ENCODE peak calls at places on chromosome 13, in five cellular contexts. Y, R, C, S and Z are unnamed samples.

GRCh38 chr13:44236370-44236769 is 137.3 kb upstream of the SERP2 start:
- DNase-seq in Y (no peak), R (no peak), C (no peak), S (no peak), Z (no peak)

GRCh38 chr13:29583073-29583785 is 12.3 kb downstream of the SLC7A1 start:
- DNase-seq in Y (no peak), R (no peak), C (no peak), S (no peak), Z (no peak)

GRCh38 chr13:114027046-114027760 is 53.3 kb upstream of the C13orf46 start:
- DNase-seq in Y (no peak), R (no peak), C (no peak), S (no peak), Z (no peak)

GRCh38 chr13:111630411-111630810 is 310.0 kb downstream of the TEX29 start:
- DNase-seq in Y (no peak), R (peak), C (no peak), S (no peak), Z (no peak)

GRCh38 chr13:101127741-101128353 is 288.5 kb downstream of the NALCN start:
- DNase-seq in Y (peak), R (peak), C (peak), S (no peak), Z (no peak)

GRCh38 chr13:95553614-95554385 is 1.3 kb downstream of the CLDN10 start:
- DNase-seq in Y (no peak), R (peak), C (no peak), S (no peak), Z (no peak)

GRCh38 chr13:99985886-99986527 is 4.4 kb downstream of the ZIC2 start:
- DNase-seq in Y (peak), R (no peak), C (no peak), S (no peak), Z (no peak)

GRCh38 chr13:20487927-20488326 is 37.7 kb downstream of the CRYL1 start:
- DNase-seq in Y (no peak), R (no peak), C (no peak), S (no peak), Z (no peak)

GRCh38 chr13:25865391-25865790 is 186.4 kb downstream of the SHISA2 start:
- DNase-seq in Y (no peak), R (no peak), C (no peak), S (no peak), Z (no peak)

GRCh38 chr13:110419946-110420345 is 112.9 kb downstream of the COL4A2 start:
- DNase-seq in Y (no peak), R (no peak), C (no peak), S (no peak), Z (no peak)

GRCh38 chr13:28538932-28539331 is 44.0 kb upstream of the FLT1 start:
- DNase-seq in Y (no peak), R (no peak), C (no peak), S (no peak), Z (no peak)

GRCh38 chr13:28541966-28542365 is 47.0 kb upstream of the FLT1 start:
- DNase-seq in Y (no peak), R (no peak), C (no peak), S (no peak), Z (no peak)

GRCh38 chr13:28537149-28537548 is 42.2 kb upstream of the FLT1 start:
- DNase-seq in Y (no peak), R (no peak), C (no peak), S (no peak), Z (peak)

GRCh38 chr13:28540612-28541011 is 45.7 kb upstream of the FLT1 start:
- DNase-seq in Y (no peak), R (no peak), C (no peak), S (no peak), Z (no peak)

DNA sequence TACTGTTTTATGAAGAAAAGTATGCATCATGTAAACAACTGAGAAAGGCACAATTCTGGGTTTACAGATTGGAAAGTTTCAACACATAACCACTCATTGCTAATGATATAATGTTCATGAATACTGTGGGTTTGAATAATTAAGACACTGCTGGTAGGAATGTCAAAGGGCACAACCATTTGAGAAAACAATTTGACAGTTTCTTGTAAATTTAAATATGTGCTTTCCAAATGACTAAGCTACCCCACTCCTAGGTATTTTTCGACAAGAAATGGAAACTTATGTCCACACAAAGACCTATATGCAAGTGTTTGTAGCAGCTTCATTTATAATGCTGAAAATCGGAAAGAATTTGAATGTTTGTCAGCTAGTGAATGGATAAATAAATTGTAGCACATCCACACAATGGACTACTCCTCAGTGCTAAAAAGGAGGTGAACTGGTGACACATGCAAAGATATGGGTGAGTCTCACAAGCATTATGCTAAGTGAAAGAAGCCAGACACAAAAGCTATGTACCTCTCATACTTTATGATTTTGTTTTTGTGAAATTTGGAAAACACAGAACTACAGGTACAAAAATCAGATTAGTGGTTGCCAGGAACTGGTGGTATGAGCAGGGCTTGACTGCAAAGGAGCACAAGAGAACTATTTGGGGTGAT is 44.8 kb upstream of the FLT1 start:
- DNase-seq in Y (no peak), R (no peak), C (no peak), S (no peak), Z (no peak)
- TF ChIP-seq POLR2AphosphoS5 in Y (no peak), R (no peak), C (no peak), S (no peak), Z (no peak)

DNA sequence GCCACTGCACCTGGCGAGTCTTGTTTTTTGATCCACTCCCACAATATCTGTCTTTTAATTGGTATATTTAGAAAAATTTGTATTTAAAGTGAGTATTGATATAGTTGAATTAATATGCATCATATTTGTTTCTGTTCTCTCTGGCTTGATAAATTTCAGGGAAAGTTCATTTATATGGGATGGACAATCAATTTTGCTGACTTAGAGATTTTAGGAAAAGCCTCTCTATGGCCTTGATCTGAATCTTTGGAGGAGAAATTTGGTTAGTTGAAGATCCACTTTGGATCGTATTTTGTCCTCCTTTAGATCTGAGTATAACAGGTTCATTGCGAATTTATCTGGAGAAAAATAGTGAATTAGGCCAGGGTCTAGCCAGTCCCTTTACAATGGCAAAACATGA is 67.2 kb downstream of the SPRY2 start:
- DNase-seq in Y (no peak), R (no peak), C (no peak), S (no peak), Z (no peak)
- TF ChIP-seq POLR2AphosphoS5 in Y (no peak), R (no peak), C (no peak), S (no peak), Z (no peak)

GRCh38 chr13:51636349-51636890 is 52.2 kb downstream of the WDFY2 start:
- DNase-seq in Y (no peak), R (no peak), C (no peak), S (no peak), Z (no peak)
- TF ChIP-seq POLR2AphosphoS5 in Y (no peak), R (no peak), C (no peak), S (no peak), Z (no peak)

DNA sequence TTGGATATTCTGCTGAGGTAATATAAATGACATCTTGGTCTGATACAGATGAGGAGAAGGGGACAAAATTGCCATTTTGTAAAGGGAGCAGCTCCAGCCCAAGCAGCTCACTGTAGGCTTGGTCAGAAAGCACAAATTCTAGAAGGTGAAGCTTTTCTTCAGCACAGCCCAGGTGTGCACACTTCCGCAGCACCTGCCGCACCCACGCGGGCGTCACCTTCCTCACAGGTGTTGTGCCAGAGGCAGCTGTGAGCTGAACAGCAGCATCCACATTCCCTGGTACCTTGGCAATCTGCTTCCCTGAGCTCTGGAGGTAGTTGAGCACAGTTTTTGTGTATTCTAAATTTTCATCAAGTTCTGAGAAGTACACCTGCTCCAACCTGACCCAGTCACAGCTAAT is 79.0 kb downstream of the SACS start:
- DNase-seq in Y (no peak), R (no peak), C (no peak), S (no peak), Z (no peak)
- TF ChIP-seq POLR2AphosphoS5 in Y (no peak), R (no peak), C (no peak), S (no peak), Z (no peak)

GRCh38 chr13:79735228-79735627 is 254.3 kb downstream of the NDFIP2 start:
- DNase-seq in Y (no peak), R (no peak), C (no peak), S (no peak), Z (no peak)

GRCh38 chr13:79741006-79741405 is 260.1 kb downstream of the NDFIP2 start:
- DNase-seq in Y (peak), R (no peak), C (no peak), S (no peak), Z (no peak)

DNA sequence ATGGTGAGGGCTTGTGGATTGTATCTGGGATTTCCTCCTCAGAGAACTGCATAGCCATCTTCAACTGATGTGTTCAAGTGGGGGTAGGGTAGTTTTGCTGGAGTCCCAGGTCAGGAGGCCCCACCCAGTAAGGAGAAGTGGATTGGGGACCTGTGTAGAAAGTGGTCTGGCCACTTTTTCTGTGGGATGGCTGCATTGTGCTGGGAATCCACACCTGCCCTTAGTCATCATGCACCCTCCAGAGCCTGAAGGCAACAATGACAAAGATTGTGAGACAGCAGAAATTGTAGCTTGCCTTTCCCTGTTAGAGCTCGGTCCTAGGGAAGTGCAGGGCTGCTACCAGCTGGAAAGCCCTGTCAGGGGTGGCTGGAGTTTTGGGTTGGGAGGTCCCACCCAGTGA is 255.4 kb downstream of the NDFIP2 start:
- DNase-seq in Y (no peak), R (no peak), C (no peak), S (no peak), Z (no peak)
- TF ChIP-seq POLR2AphosphoS5 in Y (no peak), R (no peak), C (no peak), S (no peak), Z (no peak)

GRCh38 chr13:33110713-33111413 is 94.6 kb downstream of the KL start:
- DNase-seq in Y (no peak), R (no peak), C (no peak), S (peak), Z (no peak)

GRCh38 chr13:33109801-33110200 is 93.6 kb downstream of the KL start:
- DNase-seq in Y (no peak), R (peak), C (no peak), S (no peak), Z (no peak)

GRCh38 chr13:33112745-33113144 is 96.5 kb downstream of the KL start:
- DNase-seq in Y (no peak), R (no peak), C (no peak), S (no peak), Z (no peak)

GRCh38 chr13:33110386-33110712 is 94.1 kb downstream of the KL start:
- DNase-seq in Y (no peak), R (no peak), C (no peak), S (no peak), Z (no peak)

GRCh38 chr13:33111414-33112110 is 95.3 kb downstream of the KL start:
- DNase-seq in Y (no peak), R (no peak), C (no peak), S (peak), Z (no peak)
- TF ChIP-seq POLR2AphosphoS5 in Y (no peak), R (no peak), C (no peak), S (no peak), Z (no peak)

DNA sequence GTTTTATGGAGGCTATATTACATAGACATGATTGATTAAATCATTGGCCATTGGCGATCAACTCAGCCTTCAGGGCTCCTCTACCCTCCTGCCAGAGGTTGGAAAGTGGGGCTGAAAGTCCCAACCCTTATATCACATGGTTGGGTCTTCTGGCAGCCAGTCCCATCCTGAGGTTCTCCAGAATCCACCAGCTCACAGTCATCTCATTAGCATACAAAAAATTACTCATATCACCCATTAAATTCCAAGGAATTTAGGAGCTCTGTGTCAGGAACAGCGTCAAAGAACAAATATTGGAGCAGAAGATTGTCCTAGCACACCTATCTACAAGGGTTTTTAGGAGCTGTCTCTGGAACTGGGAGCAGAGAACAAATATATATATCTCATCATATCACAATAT is 39.4 kb upstream of the FARP1 start:
- DNase-seq in Y (no peak), R (no peak), C (no peak), S (no peak), Z (no peak)
- TF ChIP-seq POLR2AphosphoS5 in Y (no peak), R (no peak), C (no peak), S (no peak), Z (no peak)

GRCh38 chr13:76829572-76830327 is 56.5 kb downstream of the KCTD12 start:
- DNase-seq in Y (no peak), R (no peak), C (no peak), S (no peak), Z (no peak)
- TF ChIP-seq POLR2AphosphoS5 in Y (no peak), R (no peak), C (no peak), S (no peak), Z (no peak)